ENCODE peak calls at places on chromosome 17, in six cellular contexts. One of them, this sample, is unnamed.

GRCh38 chr17:80464486-80464885 is 11.9 kb downstream of the NPTX1 start:
- DNase-seq in BJ: no peak
- DNase-seq in choroid plexus epithelial cell: no peak
- DNase-seq in mucosa of descending colon: no peak
- DNase-seq in SJSA1: no peak
- DNase-seq in esophagus squamous epithelium: no peak
- DNase-seq in this sample: no peak

GRCh38 chr17:4573682-4574081 is 10.6 kb upstream of the SMTNL2 start:
- DNase-seq in BJ: no peak
- DNase-seq in choroid plexus epithelial cell: no peak
- DNase-seq in mucosa of descending colon: peak
- DNase-seq in SJSA1: no peak
- DNase-seq in esophagus squamous epithelium: no peak
- DNase-seq in this sample: peak

GRCh38 chr17:30323895-30324319 is 9.9 kb downstream of the TMIGD1 start:
- DNase-seq in BJ: no peak
- DNase-seq in choroid plexus epithelial cell: peak
- DNase-seq in mucosa of descending colon: no peak
- DNase-seq in SJSA1: peak
- DNase-seq in esophagus squamous epithelium: no peak
- DNase-seq in this sample: peak

GRCh38 chr17:81002409-81003361 is 11.0 kb downstream of the CHMP6 start:
- DNase-seq in BJ: no peak
- DNase-seq in choroid plexus epithelial cell: peak
- DNase-seq in mucosa of descending colon: peak
- DNase-seq in SJSA1: no peak
- DNase-seq in esophagus squamous epithelium: no peak
- DNase-seq in this sample: no peak

GRCh38 chr17:15966183-15966878 is 21.4 kb downstream of the ADORA2B start:
- DNase-seq in BJ: no peak
- DNase-seq in choroid plexus epithelial cell: peak
- DNase-seq in mucosa of descending colon: peak
- DNase-seq in SJSA1: peak
- DNase-seq in esophagus squamous epithelium: no peak
- DNase-seq in this sample: no peak

GRCh38 chr17:73760186-73760758 is 116.0 kb upstream of the SDK2 start:
- DNase-seq in BJ: no peak
- DNase-seq in choroid plexus epithelial cell: no peak
- DNase-seq in mucosa of descending colon: no peak
- DNase-seq in SJSA1: no peak
- DNase-seq in esophagus squamous epithelium: no peak
- DNase-seq in this sample: no peak

GRCh38 chr17:55661359-55661758 is 61.3 kb downstream of the TMEM100 start:
- DNase-seq in BJ: no peak
- DNase-seq in choroid plexus epithelial cell: no peak
- DNase-seq in mucosa of descending colon: no peak
- DNase-seq in SJSA1: no peak
- DNase-seq in esophagus squamous epithelium: no peak
- DNase-seq in this sample: no peak

GRCh38 chr17:235831-236640 is 54.6 kb upstream of the DOC2B start:
- DNase-seq in BJ: no peak
- DNase-seq in choroid plexus epithelial cell: no peak
- DNase-seq in mucosa of descending colon: peak
- DNase-seq in SJSA1: no peak
- DNase-seq in esophagus squamous epithelium: no peak
- DNase-seq in this sample: no peak

GRCh38 chr17:79841369-79842135 is 2.3 kb upstream of the CBX4 start:
- DNase-seq in BJ: no peak
- DNase-seq in choroid plexus epithelial cell: no peak
- DNase-seq in mucosa of descending colon: no peak
- DNase-seq in SJSA1: no peak
- DNase-seq in esophagus squamous epithelium: no peak
- DNase-seq in this sample: no peak

GRCh38 chr17:43758497-43759174 is at the start of gene SOST:
- DNase-seq in BJ: no peak
- DNase-seq in choroid plexus epithelial cell: no peak
- DNase-seq in mucosa of descending colon: no peak
- DNase-seq in SJSA1: no peak
- DNase-seq in esophagus squamous epithelium: no peak
- DNase-seq in this sample: no peak

GRCh38 chr17:249236-249993 is 68.0 kb upstream of the DOC2B start:
- DNase-seq in BJ: no peak
- DNase-seq in choroid plexus epithelial cell: no peak
- DNase-seq in mucosa of descending colon: peak
- DNase-seq in SJSA1: no peak
- DNase-seq in esophagus squamous epithelium: no peak
- DNase-seq in this sample: no peak

GRCh38 chr17:72826602-72827001 is 265.9 kb downstream of the SLC39A11 start:
- DNase-seq in BJ: no peak
- DNase-seq in choroid plexus epithelial cell: peak
- DNase-seq in mucosa of descending colon: no peak
- DNase-seq in SJSA1: no peak
- DNase-seq in esophagus squamous epithelium: no peak
- DNase-seq in this sample: peak

GRCh38 chr17:58756246-58757161 is 850 bp downstream of the PPM1E start:
- DNase-seq in BJ: no peak
- DNase-seq in choroid plexus epithelial cell: peak
- DNase-seq in mucosa of descending colon: no peak
- DNase-seq in SJSA1: peak
- DNase-seq in esophagus squamous epithelium: no peak
- DNase-seq in this sample: no peak

GRCh38 chr17:31444026-31444425 is 52.6 kb downstream of the RAB11FIP4 start:
- DNase-seq in BJ: no peak
- DNase-seq in choroid plexus epithelial cell: no peak
- DNase-seq in mucosa of descending colon: no peak
- DNase-seq in SJSA1: no peak
- DNase-seq in esophagus squamous epithelium: no peak
- DNase-seq in this sample: no peak

GRCh38 chr17:42617956-42618431 is 8.5 kb downstream of the TUBG1 start:
- DNase-seq in BJ: no peak
- DNase-seq in choroid plexus epithelial cell: no peak
- DNase-seq in mucosa of descending colon: no peak
- DNase-seq in SJSA1: no peak
- DNase-seq in esophagus squamous epithelium: no peak
- DNase-seq in this sample: no peak

GRCh38 chr17:82830249-82830661 is 9.6 kb downstream of the ZNF750 start:
- DNase-seq in BJ: no peak
- DNase-seq in choroid plexus epithelial cell: no peak
- DNase-seq in mucosa of descending colon: no peak
- DNase-seq in SJSA1: no peak
- DNase-seq in esophagus squamous epithelium: no peak
- DNase-seq in this sample: no peak

GRCh38 chr17:21095735-21096134 is 31.0 kb upstream of the DHRS7B start:
- DNase-seq in BJ: no peak
- DNase-seq in choroid plexus epithelial cell: no peak
- DNase-seq in mucosa of descending colon: no peak
- DNase-seq in SJSA1: no peak
- DNase-seq in esophagus squamous epithelium: no peak
- DNase-seq in this sample: no peak

GRCh38 chr17:81052199-81052997 is 17.4 kb downstream of the BAIAP2 start:
- DNase-seq in BJ: no peak
- DNase-seq in choroid plexus epithelial cell: no peak
- DNase-seq in mucosa of descending colon: no peak
- DNase-seq in SJSA1: no peak
- DNase-seq in esophagus squamous epithelium: no peak
- DNase-seq in this sample: no peak

GRCh38 chr17:42340691-42341127 is 47.5 kb downstream of the STAT3 start:
- DNase-seq in BJ: no peak
- DNase-seq in choroid plexus epithelial cell: no peak
- DNase-seq in mucosa of descending colon: no peak
- DNase-seq in SJSA1: no peak
- DNase-seq in esophagus squamous epithelium: no peak
- DNase-seq in this sample: no peak

GRCh38 chr17:76726766-76727718 is at the start of gene METTL23:
- DNase-seq in BJ: no peak
- DNase-seq in choroid plexus epithelial cell: peak
- DNase-seq in mucosa of descending colon: peak
- DNase-seq in SJSA1: peak
- DNase-seq in esophagus squamous epithelium: no peak
- DNase-seq in this sample: peak

GRCh38 chr17:60524463-60525346 is 1.3 kb downstream of the APPBP2 start:
- DNase-seq in BJ: no peak
- DNase-seq in choroid plexus epithelial cell: peak
- DNase-seq in mucosa of descending colon: no peak
- DNase-seq in SJSA1: peak
- DNase-seq in esophagus squamous epithelium: no peak
- DNase-seq in this sample: no peak

GRCh38 chr17:27276653-27277156 is 17.2 kb upstream of the WSB1 start:
- DNase-seq in BJ: no peak
- DNase-seq in choroid plexus epithelial cell: no peak
- DNase-seq in mucosa of descending colon: no peak
- DNase-seq in SJSA1: no peak
- DNase-seq in esophagus squamous epithelium: no peak
- DNase-seq in this sample: no peak

GRCh38 chr17:44222112-44222869 is 2.8 kb upstream of the UBTF start:
- DNase-seq in BJ: no peak
- DNase-seq in choroid plexus epithelial cell: peak
- DNase-seq in mucosa of descending colon: peak
- DNase-seq in SJSA1: peak
- DNase-seq in esophagus squamous epithelium: no peak
- DNase-seq in this sample: peak

GRCh38 chr17:1029196-1029911 is 32.4 kb downstream of the TIMM22 start:
- DNase-seq in BJ: no peak
- DNase-seq in choroid plexus epithelial cell: peak
- DNase-seq in mucosa of descending colon: no peak
- DNase-seq in SJSA1: no peak
- DNase-seq in esophagus squamous epithelium: no peak
- DNase-seq in this sample: no peak

GRCh38 chr17:2025622-2026309 is 632 bp upstream of the RTN4RL1 start:
- DNase-seq in BJ: no peak
- DNase-seq in choroid plexus epithelial cell: peak
- DNase-seq in mucosa of descending colon: peak
- DNase-seq in SJSA1: peak
- DNase-seq in esophagus squamous epithelium: no peak
- DNase-seq in this sample: peak

GRCh38 chr17:1511756-1512321 is 4.6 kb downstream of the INPP5K start:
- DNase-seq in BJ: no peak
- DNase-seq in choroid plexus epithelial cell: no peak
- DNase-seq in mucosa of descending colon: no peak
- DNase-seq in SJSA1: no peak
- DNase-seq in esophagus squamous epithelium: no peak
- DNase-seq in this sample: no peak

GRCh38 chr17:82301916-82302497 is 15.4 kb downstream of the CD7 start:
- DNase-seq in BJ: no peak
- DNase-seq in choroid plexus epithelial cell: no peak
- DNase-seq in mucosa of descending colon: peak
- DNase-seq in SJSA1: no peak
- DNase-seq in esophagus squamous epithelium: no peak
- DNase-seq in this sample: no peak

GRCh38 chr17:72121164-72122001 is 563 bp downstream of the SOX9 start:
- DNase-seq in BJ: no peak
- DNase-seq in choroid plexus epithelial cell: peak
- DNase-seq in mucosa of descending colon: peak
- DNase-seq in SJSA1: peak
- DNase-seq in esophagus squamous epithelium: no peak
- DNase-seq in this sample: peak

GRCh38 chr17:45975640-45976295 is 23.3 kb upstream of the STH start:
- DNase-seq in BJ: no peak
- DNase-seq in choroid plexus epithelial cell: no peak
- DNase-seq in mucosa of descending colon: no peak
- DNase-seq in SJSA1: no peak
- DNase-seq in esophagus squamous epithelium: no peak
- DNase-seq in this sample: no peak

GRCh38 chr17:57756941-57757340 is 11.8 kb upstream of the CCDC182 start:
- DNase-seq in BJ: no peak
- DNase-seq in choroid plexus epithelial cell: no peak
- DNase-seq in mucosa of descending colon: no peak
- DNase-seq in SJSA1: no peak
- DNase-seq in esophagus squamous epithelium: no peak
- DNase-seq in this sample: no peak

GRCh38 chr17:13599168-13599577 is 2.6 kb downstream of the HS3ST3A1 start:
- DNase-seq in BJ: no peak
- DNase-seq in choroid plexus epithelial cell: no peak
- DNase-seq in mucosa of descending colon: no peak
- DNase-seq in SJSA1: no peak
- DNase-seq in esophagus squamous epithelium: no peak
- DNase-seq in this sample: no peak
- H3K4me3 ChIP-seq in BJ: no peak
- H3K4me3 ChIP-seq in choroid plexus epithelial cell: peak
- H3K4me3 ChIP-seq in mucosa of descending colon: no peak
- H3K4me3 ChIP-seq in SJSA1: peak
- H3K4me3 ChIP-seq in esophagus squamous epithelium: no peak
- H3K4me3 ChIP-seq in this sample: no peak

GRCh38 chr17:8494021-8494420 is 58.3 kb downstream of the NDEL1 start:
- DNase-seq in BJ: no peak
- DNase-seq in choroid plexus epithelial cell: no peak
- DNase-seq in mucosa of descending colon: no peak
- DNase-seq in SJSA1: no peak
- DNase-seq in esophagus squamous epithelium: no peak
- DNase-seq in this sample: no peak
- H3K4me3 ChIP-seq in BJ: no peak
- H3K4me3 ChIP-seq in choroid plexus epithelial cell: no peak
- H3K4me3 ChIP-seq in mucosa of descending colon: no peak
- H3K4me3 ChIP-seq in SJSA1: no peak
- H3K4me3 ChIP-seq in esophagus squamous epithelium: no peak
- H3K4me3 ChIP-seq in this sample: no peak

GRCh38 chr17:17963694-17964436 is 8.3 kb downstream of the TOM1L2 start:
- DNase-seq in BJ: no peak
- DNase-seq in choroid plexus epithelial cell: no peak
- DNase-seq in mucosa of descending colon: no peak
- DNase-seq in SJSA1: no peak
- DNase-seq in esophagus squamous epithelium: no peak
- DNase-seq in this sample: no peak
- H3K4me3 ChIP-seq in BJ: no peak
- H3K4me3 ChIP-seq in choroid plexus epithelial cell: no peak
- H3K4me3 ChIP-seq in mucosa of descending colon: no peak
- H3K4me3 ChIP-seq in SJSA1: no peak
- H3K4me3 ChIP-seq in esophagus squamous epithelium: no peak
- H3K4me3 ChIP-seq in this sample: no peak

GRCh38 chr17:63515426-63515825 is 7.7 kb upstream of the KCNH6 start:
- DNase-seq in BJ: no peak
- DNase-seq in choroid plexus epithelial cell: no peak
- DNase-seq in mucosa of descending colon: no peak
- DNase-seq in SJSA1: no peak
- DNase-seq in esophagus squamous epithelium: no peak
- DNase-seq in this sample: no peak
- H3K4me3 ChIP-seq in BJ: no peak
- H3K4me3 ChIP-seq in choroid plexus epithelial cell: no peak
- H3K4me3 ChIP-seq in mucosa of descending colon: no peak
- H3K4me3 ChIP-seq in SJSA1: no peak
- H3K4me3 ChIP-seq in esophagus squamous epithelium: no peak
- H3K4me3 ChIP-seq in this sample: no peak

DNA sequence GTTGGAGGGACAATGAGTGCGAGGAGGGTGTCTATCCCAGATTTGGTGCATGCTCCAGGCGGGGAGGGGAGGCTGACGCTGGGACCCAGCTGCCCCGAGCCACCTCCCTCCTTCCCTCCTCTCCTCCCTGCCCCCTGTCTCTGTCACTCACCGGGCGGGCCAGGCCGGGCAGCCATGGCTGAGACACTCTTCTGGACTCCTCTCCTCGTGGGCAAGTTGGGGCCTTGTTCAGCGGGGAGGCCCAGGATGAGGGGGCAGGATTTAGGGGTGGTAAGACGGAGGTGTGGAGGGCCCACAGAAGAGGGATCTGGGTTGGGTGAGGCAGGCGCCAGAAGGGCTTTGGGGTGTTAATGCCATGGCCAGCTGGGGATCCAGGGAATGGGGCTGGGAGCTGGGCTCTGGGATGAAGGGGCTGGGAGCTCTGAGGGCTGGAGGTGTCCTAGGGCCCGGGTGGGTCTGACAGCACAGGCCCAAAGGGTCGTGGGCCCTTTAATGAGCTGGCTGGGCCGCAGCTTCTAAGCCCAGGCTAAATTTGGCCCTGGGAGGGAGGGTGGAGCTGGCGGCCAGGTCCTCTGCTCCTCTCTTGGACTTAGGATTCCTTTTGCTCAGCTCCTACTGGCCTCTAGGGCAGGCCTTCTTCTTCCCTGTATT is at the start of gene SGCA:
- DNase-seq in BJ: no peak
- DNase-seq in choroid plexus epithelial cell: no peak
- DNase-seq in mucosa of descending colon: peak
- DNase-seq in SJSA1: no peak
- DNase-seq in esophagus squamous epithelium: no peak
- DNase-seq in this sample: no peak
- H3K4me3 ChIP-seq in BJ: no peak
- H3K4me3 ChIP-seq in choroid plexus epithelial cell: no peak
- H3K4me3 ChIP-seq in mucosa of descending colon: no peak
- H3K4me3 ChIP-seq in SJSA1: no peak
- H3K4me3 ChIP-seq in esophagus squamous epithelium: peak
- H3K4me3 ChIP-seq in this sample: no peak